ENCODE peak calls at places on chromosomes 3 and 15, in four cellular contexts. Z is trophoblast cell, I is neuronal stem cell, B is IMR-90. F is an unnamed sample.
A peak's percentile ranks its signal among the peaks of the same experiment; 100 is the strongest.

GRCh38 chr3:123027292-123028232 is at the start of gene SEMA5B:
- DNase-seq in B (no peak), I (peak; percentile 85), Z (peak; percentile 41), F (peak; percentile 88)

GRCh38 chr3:9279959-9280358 is 30.5 kb upstream of the SRGAP3 start:
- DNase-seq in I (peak; percentile 58), B (peak; percentile 20), Z (no peak), F (no peak)

GRCh38 chr3:194824100-194824499 is 138.4 kb downstream of the FAM43A start:
- DNase-seq in I (no peak), Z (no peak), B (no peak), F (no peak)

GRCh38 chr3:184937611-184938010 is 125.6 kb downstream of the VPS8 start:
- DNase-seq in I (no peak), B (no peak), Z (no peak), F (no peak)

GRCh38 chr15:64443747-64444621 is 16.4 kb upstream of the ZNF609 start:
- DNase-seq in I (no peak), Z (peak; percentile 90), B (peak; percentile 92), F (no peak)

GRCh38 chr3:184241447-184242296 is 7.1 kb downstream of the ALG3 start:
- DNase-seq in I (no peak), B (peak; percentile 21), Z (peak; percentile 92), F (peak; percentile 61)

GRCh38 chr15:81023483-81024264 is 23.0 kb downstream of the TLNRD1 start:
- DNase-seq in I (no peak), B (peak; percentile 66), Z (peak; percentile 89), F (no peak)

GRCh38 chr15:69325456-69325971 is 26.8 kb downstream of the PAQR5 start:
- DNase-seq in B (no peak), Z (no peak), I (no peak), F (no peak)

GRCh38 chr15:48865387-48866079 is 12.4 kb upstream of the EID1 start:
- DNase-seq in Z (no peak), I (no peak), B (peak; percentile 71), F (peak; percentile 33)

GRCh38 chr3:189756651-189757078 is 125.5 kb downstream of the TP63 start:
- DNase-seq in I (no peak), Z (peak; percentile 93), B (no peak), F (no peak)

GRCh38 chr15:57555270-57555669 is 36.4 kb upstream of the MYZAP start:
- DNase-seq in Z (no peak), B (peak; percentile 41), I (no peak), F (no peak)

GRCh38 chr15:91216000-91216399 is 115.9 kb downstream of the SV2B start:
- DNase-seq in I (no peak), Z (no peak), B (no peak), F (no peak)

GRCh38 chr3:155790272-155790918 is 15.7 kb downstream of the C3orf33 start:
- DNase-seq in B (no peak), Z (no peak), I (no peak), F (no peak)

GRCh38 chr3:51538459-51539290 is at the start of gene RAD54L2:
- DNase-seq in I (peak; percentile 83), B (peak; percentile 79), Z (peak; percentile 84), F (peak; percentile 75)
- H4K8ac ChIP-seq in I (no peak within 1 kb of the TSS), B (peak within 1 kb of the TSS; percentile 94), Z (peak within 1 kb of the TSS; percentile 93), F (no peak within 1 kb of the TSS)

GRCh38 chr15:27692438-27692837 is 406.7 kb downstream of the OCA2 start:
- DNase-seq in B (no peak), Z (no peak), I (no peak), F (no peak)
- H4K8ac ChIP-seq in B (no peak overlapping the region), Z (no peak overlapping the region), I (no peak overlapping the region), F (no peak overlapping the region)

GRCh38 chr15:100879461-100880138 is at the start of gene ALDH1A3:
- DNase-seq in B (peak; percentile 16), Z (peak; percentile 16), I (no peak), F (peak; percentile 52)
- H4K8ac ChIP-seq in B (no peak within 1 kb of the TSS), Z (no peak within 1 kb of the TSS), I (no peak within 1 kb of the TSS), F (no peak within 1 kb of the TSS)

GRCh38 chr3:12993623-12994356 is 79.4 kb downstream of the IQSEC1 start:
- DNase-seq in Z (peak; percentile 55), I (no peak), B (no peak), F (peak; percentile 55)
- H4K8ac ChIP-seq in Z (peak overlapping the region; percentile 91), I (no peak overlapping the region), B (no peak overlapping the region), F (no peak overlapping the region)

DNA sequence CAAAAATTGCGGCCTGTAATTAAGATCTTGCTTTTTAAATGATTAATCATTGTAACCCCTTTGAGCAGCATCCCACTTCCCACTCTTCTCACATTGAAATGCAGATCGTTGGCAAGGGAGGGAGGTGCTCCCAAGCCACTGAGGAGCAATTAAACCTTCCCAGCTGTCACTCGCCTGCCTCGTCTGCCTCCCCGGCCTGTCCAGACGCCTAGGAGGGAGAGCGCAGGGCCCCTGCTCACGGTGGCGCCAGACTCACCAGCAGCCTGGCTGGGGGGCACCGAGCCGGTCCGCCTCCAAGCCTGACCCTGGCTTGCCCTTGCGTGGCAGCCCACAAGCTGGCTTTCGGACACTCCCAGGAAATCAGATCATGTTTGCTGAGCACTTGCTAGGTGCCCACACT is 51.5 kb downstream of the RHCG start:
- DNase-seq in B (no peak), Z (no peak), I (no peak), F (no peak)
- H4K8ac ChIP-seq in B (no peak overlapping the region), Z (no peak overlapping the region), I (no peak overlapping the region), F (no peak overlapping the region)

DNA sequence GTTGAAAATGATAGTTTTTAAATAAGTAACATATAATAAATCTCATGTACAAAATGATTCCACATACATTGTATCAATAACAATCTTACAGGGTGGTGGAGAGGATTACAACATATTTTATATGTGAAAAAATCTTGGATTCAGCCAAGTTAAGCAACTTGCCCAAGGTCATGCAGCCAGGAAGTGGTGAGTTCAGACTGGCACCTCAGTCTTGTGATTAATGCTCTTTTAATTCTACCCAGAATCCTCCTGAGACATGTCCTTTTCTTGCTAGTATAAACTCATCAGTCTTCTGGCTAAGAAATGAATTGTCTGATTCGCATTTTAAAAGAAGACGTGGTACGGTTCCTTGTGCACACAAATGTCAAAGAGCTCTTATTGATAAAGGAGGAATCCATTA is 4.5 kb upstream of the MYRIP start:
- DNase-seq in B (no peak), I (no peak), Z (no peak), F (no peak)
- H4K8ac ChIP-seq in B (no peak overlapping the region), I (no peak overlapping the region), Z (no peak overlapping the region), F (no peak overlapping the region)

DNA sequence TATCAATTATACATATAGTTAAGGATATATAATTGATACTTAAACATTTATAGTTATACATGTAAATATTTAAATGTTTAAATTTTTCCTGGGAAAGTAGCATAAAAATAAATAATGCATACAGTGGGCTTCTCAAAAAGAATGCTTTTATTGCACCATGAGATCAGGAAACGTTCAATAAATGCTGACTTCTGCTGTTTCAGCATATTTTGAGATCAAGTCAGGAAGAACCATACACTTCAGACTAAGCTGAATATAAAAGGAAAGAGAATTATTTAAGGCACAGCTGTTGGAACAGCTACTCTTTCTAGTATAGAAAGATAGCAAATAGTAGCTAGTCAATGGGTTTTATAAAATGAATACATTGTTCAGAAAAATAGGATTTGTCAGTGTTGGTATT is 1462.3 kb upstream of the CADM2 start:
- DNase-seq in I (no peak), B (no peak), Z (no peak), F (no peak)
- H4K8ac ChIP-seq in I (no peak overlapping the region), B (no peak overlapping the region), Z (no peak overlapping the region), F (no peak overlapping the region)

F was measured in H9.